ENCODE peak calls at places on chromosomes 11 and 22, in seven cellular contexts. P is GM12878, H is H1, U is HCT116, S is SK-N-SH, T is HepG2, D is K562. Y is an unnamed sample. For H3K4me1, the result is how much of the 10 kb centered on the place peaks cover.

GRCh38 chr11:46352063-46352841 is 5.0 kb downstream of the DGKZ start:
- DNase-seq in P (no peak), H (peak), U (no peak), S (peak), T (no peak), D (peak), Y (no peak)

GRCh38 chr22:50089231-50090140 is at the start of gene MOV10L1:
- DNase-seq in P (no peak), H (no peak), U (no peak), S (peak), T (no peak), D (peak), Y (no peak)

GRCh38 chr11:22922672-22923071 is 62.4 kb upstream of the CCDC179 start:
- DNase-seq in P (no peak), H (no peak), U (no peak), S (no peak), T (no peak), D (no peak), Y (no peak)

GRCh38 chr11:6757373-6757967 is 14.3 kb downstream of the OR2AG2 start:
- DNase-seq in P (no peak), H (peak), U (peak), S (peak), T (peak), D (peak), Y (peak)

GRCh38 chr11:58060939-58061672 is 30.4 kb downstream of the OR6Q1 start:
- DNase-seq in P (no peak), H (no peak), U (no peak), S (no peak), T (peak), D (no peak), Y (no peak)

GRCh38 chr22:33605686-33606085 is 314.6 kb downstream of the LARGE1 start:
- DNase-seq in P (no peak), H (no peak), U (no peak), S (no peak), T (no peak), D (no peak), Y (no peak)

GRCh38 chr11:126063510-126063858 is 818 bp upstream of the CDON start:
- DNase-seq in P (no peak), H (no peak), U (no peak), S (no peak), T (no peak), D (no peak), Y (no peak)

GRCh38 chr11:128733440-128734115 is 39.7 kb downstream of the FLI1 start:
- DNase-seq in P (no peak), H (peak), U (no peak), S (peak), T (no peak), D (no peak), Y (peak)

GRCh38 chr11:2780850-2781412 is 81.1 kb upstream of the KCNQ1OT1 start:
- DNase-seq in P (no peak), H (peak), U (no peak), S (no peak), T (no peak), D (no peak), Y (no peak)

GRCh38 chr11:111795333-111795985 is 29.3 kb upstream of the PPP2R1B start:
- DNase-seq in P (no peak), H (no peak), U (no peak), S (no peak), T (peak), D (no peak), Y (no peak)

GRCh38 chr11:133153031-133153430 is 379.3 kb downstream of the OPCML start:
- DNase-seq in P (no peak), H (no peak), U (no peak), S (no peak), T (no peak), D (no peak), Y (no peak)

DNA sequence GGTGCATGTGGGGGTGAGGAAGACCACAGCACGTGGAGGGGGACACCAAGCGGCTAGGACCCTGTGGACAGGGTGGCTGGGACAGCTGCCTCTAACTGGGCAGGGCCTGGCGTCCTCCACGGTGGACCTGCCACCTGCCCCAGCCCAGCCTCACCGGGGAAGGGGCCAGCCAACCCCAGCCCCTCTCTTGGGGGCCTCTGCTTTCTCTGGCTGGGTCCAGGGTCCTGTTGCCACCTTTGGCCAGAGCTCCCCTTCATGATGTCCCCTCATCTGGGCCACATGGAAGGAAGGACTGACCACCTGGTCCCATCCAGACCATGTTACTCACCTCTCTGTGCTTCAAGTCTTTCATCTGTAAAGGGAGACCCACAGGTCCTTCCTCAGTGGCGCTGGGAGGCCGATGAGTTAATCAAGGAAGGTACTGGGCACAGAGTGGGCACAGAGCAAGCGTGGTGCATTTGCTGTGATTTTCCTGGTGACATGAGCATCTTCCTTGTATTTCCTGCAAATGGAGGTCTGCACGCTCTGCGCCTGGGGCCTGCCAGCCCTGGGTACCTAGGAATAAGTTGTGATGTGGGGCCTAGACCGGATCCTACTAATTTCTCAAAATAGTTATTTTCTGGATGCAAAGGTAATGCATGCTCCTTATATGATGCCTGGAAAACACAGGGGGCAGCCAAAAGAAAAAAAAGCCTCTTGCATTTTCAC is 538.4 kb downstream of the TBC1D22A start:
- DNase-seq in P (no peak), H (no peak), U (no peak), S (peak), T (no peak), D (no peak), Y (no peak)
- TF ChIP-seq YY1 in P (no peak), H (no peak), U (no peak), S (no peak), T (no peak), D (no peak), Y (no peak)

GRCh38 chr11:76251223-76251575 is 44.9 kb upstream of the WNT11 start:
- DNase-seq in P (no peak), H (no peak), U (no peak), S (no peak), T (no peak), D (no peak), Y (no peak)

GRCh38 chr11:76251576-76251975 is 45.3 kb upstream of the WNT11 start:
- DNase-seq in P (no peak), H (no peak), U (no peak), S (no peak), T (no peak), D (no peak), Y (no peak)

GRCh38 chr11:76250520-76251222 is 44.4 kb upstream of the WNT11 start:
- DNase-seq in P (no peak), H (no peak), U (no peak), S (no peak), T (no peak), D (no peak), Y (no peak)

GRCh38 chr11:76252625-76253024 is 46.3 kb upstream of the WNT11 start:
- DNase-seq in P (no peak), H (no peak), U (no peak), S (no peak), T (no peak), D (no peak), Y (no peak)

DNA sequence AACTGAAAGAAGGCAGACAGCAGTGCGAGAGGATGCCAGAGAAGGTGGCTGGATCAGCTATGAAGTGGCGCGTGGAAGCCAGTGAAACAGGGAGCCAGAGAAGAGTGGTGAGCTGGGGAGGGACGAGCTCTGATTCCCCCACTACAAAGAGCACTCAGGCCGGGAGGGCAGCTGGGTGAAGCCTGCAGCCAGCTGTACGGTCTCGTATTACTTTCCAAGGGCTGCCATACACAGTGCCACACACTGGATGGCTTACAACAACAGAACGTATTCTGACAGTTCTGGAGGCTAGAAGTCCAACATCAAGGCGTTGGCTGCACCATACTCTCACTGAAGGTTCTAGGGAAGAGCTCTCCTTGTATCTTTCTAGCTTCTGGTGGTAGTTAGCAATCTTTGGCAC is 47.1 kb upstream of the WNT11 start:
- DNase-seq in P (no peak), H (no peak), U (no peak), S (no peak), T (no peak), D (no peak), Y (no peak)
- H3K4me3 ChIP-seq in P (no peak), H (no peak), U (no peak), S (no peak), T (no peak), D (no peak), Y (no peak)

DNA sequence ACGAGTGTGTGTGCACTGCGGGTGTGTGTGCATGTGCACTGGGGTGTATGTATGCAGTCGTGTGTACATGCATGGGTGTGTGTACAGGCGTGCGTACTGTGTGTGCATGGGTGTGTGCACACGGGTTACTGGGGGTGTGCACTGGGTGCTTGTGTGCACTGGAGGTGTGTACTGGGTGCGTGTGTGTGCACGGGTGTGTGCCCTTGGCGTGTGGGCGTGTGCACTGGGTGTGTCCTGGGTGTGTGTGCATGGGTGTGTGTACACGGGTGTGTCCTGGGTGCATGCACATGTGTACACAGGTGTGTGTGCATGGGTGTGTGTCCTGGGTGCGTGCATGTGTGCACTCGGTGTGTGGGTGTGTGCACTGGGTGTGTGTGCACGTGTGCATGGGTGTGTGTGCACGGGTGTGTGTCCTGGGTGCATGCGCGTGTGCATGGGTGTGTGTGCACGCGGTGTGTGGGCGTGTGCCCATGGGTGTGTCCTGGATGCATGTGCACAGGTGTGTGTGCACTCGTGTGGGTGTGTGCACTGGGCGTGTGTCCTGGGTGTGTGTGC is 39.1 kb downstream of the BRSK2 start:
- DNase-seq in P (no peak), H (no peak), U (no peak), S (no peak), T (no peak), D (no peak), Y (no peak)
- H3K4me1 ChIP-seq in P (under half), H (under half), U (under half), S (under half), T (under half), D (under half), Y (under half)

GRCh38 chr11:34466802-34467488 is 28.2 kb downstream of the CAT start:
- DNase-seq in P (no peak), H (no peak), U (no peak), S (no peak), T (no peak), D (no peak), Y (no peak)

GRCh38 chr11:34468209-34468841 is 29.6 kb downstream of the CAT start:
- DNase-seq in P (no peak), H (peak), U (peak), S (peak), T (peak), D (peak), Y (peak)

GRCh38 chr11:34460335-34460734 is 21.6 kb downstream of the CAT start:
- DNase-seq in P (no peak), H (no peak), U (no peak), S (no peak), T (no peak), D (no peak), Y (no peak)

GRCh38 chr11:34461215-34461614 is 22.5 kb downstream of the CAT start:
- DNase-seq in P (no peak), H (no peak), U (no peak), S (no peak), T (no peak), D (no peak), Y (no peak)

DNA sequence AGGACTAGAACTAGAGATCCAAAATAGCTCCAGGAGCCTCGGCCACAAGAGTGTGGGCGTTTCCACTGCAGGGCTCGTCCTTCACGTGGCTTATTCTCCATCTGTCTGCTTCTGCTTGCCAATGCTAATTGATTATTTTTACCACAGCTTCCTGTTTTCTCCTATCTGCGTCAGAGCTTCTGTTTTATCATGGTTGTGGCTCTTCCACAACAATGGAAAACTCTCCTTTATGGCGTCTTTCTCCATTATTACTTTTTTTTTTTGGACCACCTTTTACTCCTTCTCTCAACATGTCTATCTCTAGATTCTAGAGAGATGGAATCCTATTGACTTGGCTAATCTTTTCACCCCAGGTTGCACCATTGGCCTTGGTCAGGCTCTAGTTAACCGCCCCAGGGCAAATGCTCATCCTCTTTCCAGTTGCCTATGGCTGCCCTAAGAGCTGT is 25.9 kb downstream of the CAT start:
- DNase-seq in P (no peak), H (no peak), U (no peak), S (no peak), T (no peak), D (no peak), Y (no peak)
- TF ChIP-seq YY1 in P (no peak), H (no peak), U (no peak), S (no peak), T (no peak), D (no peak), Y (no peak)

Y was measured in NT2/D1.